ENCODE peak calls at places on chromosomes 6 and 20, in seven cellular contexts. S, A, G, N, D, K and E are unnamed samples.

GRCh38 chr6:9428416-9429172 is 986.3 kb downstream of the TFAP2A start:
- DNase-seq in S (no peak), A (peak; percentile 55), G (no peak), N (no peak), D (peak; percentile 27), K (no peak), E (no peak)

GRCh38 chr6:89667872-89668556 is 29.5 kb upstream of the LYRM2 start:
- DNase-seq in S (no peak), A (peak; percentile 56), G (no peak), N (no peak), D (peak; percentile 45), K (no peak), E (no peak)

GRCh38 chr6:308768-309167 is 16.5 kb downstream of the DUSP22 start:
- DNase-seq in S (no peak), A (no peak), G (no peak), N (no peak), D (no peak), K (no peak), E (no peak)

GRCh38 chr20:37915800-37916570 is 13.1 kb downstream of the VSTM2L start:
- DNase-seq in S (peak; percentile 38), A (no peak), G (no peak), N (no peak), D (no peak), K (no peak), E (no peak)

GRCh38 chr6:38039497-38039896 is 220.0 kb downstream of the ZFAND3 start:
- DNase-seq in S (no peak), A (peak; percentile 48), G (no peak), N (no peak), D (no peak), K (no peak), E (no peak)

GRCh38 chr20:14657231-14657630 is 319.8 kb upstream of the FLRT3 start:
- DNase-seq in S (no peak), A (no peak), G (peak; percentile 13), N (no peak), D (no peak), K (no peak), E (no peak)

GRCh38 chr20:19368351-19368750 is 155.9 kb downstream of the SLC24A3 start:
- DNase-seq in S (no peak), A (no peak), G (no peak), N (no peak), D (no peak), K (no peak), E (no peak)

GRCh38 chr20:59219206-59219605 is 55.6 kb downstream of the ZNF831 start:
- DNase-seq in S (no peak), A (no peak), G (no peak), N (no peak), D (no peak), K (no peak), E (no peak)

GRCh38 chr6:101208152-101208551 is 185.4 kb upstream of the GRIK2 start:
- DNase-seq in S (no peak), A (no peak), G (peak; percentile 38), N (no peak), D (no peak), K (no peak), E (no peak)

GRCh38 chr20:37994512-37994911 is 38.7 kb downstream of the TTI1 start:
- DNase-seq in S (no peak), A (peak; percentile 89), G (peak; percentile 69), N (no peak), D (peak; percentile 41), K (peak; percentile 20), E (no peak)

GRCh38 chr6:26022166-26022510 is 59.5 kb downstream of the TRIM38 start:
- DNase-seq in S (no peak), A (peak; percentile 84), G (peak; percentile 82), N (no peak), D (peak; percentile 80), K (peak; percentile 59), E (no peak)

GRCh38 chr6:49550413-49551125 is at the start of gene C6orf141:
- DNase-seq in S (no peak), A (peak; percentile 59), G (peak; percentile 64), N (peak; percentile 84), D (no peak), K (peak; percentile 83), E (peak; percentile 60)

GRCh38 chr6:110878751-110879539 is 4.4 kb downstream of the AMD1 start:
- DNase-seq in S (no peak), A (no peak), G (peak; percentile 56), N (no peak), D (peak; percentile 48), K (peak; percentile 29), E (no peak)

GRCh38 chr6:32718879-32719278 is 22.3 kb upstream of the HLA-DQA2 start:
- DNase-seq in S (no peak), A (no peak), G (no peak), N (no peak), D (no peak), K (no peak), E (no peak)

DNA sequence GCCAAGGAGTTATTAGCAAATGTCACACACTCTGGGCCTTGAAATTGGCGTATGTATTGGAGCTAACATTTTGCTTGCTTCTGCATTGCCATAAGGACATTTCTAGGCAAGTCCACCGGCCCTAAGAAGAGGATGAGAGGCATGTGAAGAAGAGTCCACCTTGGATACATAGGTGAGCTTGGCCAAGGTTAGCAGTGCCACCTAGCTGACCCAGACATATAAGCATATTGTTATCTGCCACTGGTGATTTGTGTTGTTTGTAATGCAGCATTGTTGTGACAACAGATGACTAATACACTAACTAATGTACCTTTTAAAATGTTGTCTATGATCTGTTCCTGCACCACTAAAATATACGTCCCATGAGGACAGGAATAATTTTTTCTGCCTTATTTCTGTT is 24.8 kb upstream of the HLA-DQA2 start:
- DNase-seq in S (no peak), A (no peak), G (no peak), N (no peak), D (no peak), K (no peak), E (no peak)
- TF ChIP-seq CTCF in S (no peak), A (no peak), G (no peak), N (no peak), D (no peak), K (no peak), E (no peak)

DNA sequence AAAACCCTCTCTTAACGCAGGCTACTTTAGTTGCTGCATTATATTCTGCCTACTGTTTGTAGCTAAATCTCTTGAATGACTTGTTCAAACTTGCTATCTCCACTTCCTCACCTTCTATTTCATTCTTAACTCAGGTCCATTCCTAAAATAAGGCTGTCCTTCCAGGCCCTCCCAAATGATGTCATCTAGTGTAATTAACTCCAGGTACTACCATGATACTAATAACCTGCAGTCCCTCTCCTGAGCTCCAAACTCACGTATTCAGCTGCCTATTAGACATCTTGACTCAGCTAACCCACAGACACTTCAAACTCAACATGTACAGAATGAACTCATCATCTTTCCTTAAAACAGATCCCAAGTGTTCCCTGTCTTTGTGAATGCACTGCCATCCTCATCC is 10.5 kb upstream of the TOP1 start:
- DNase-seq in S (no peak), A (no peak), G (no peak), N (no peak), D (no peak), K (no peak), E (no peak)
- TF ChIP-seq CTCF in S (no peak), A (no peak), G (no peak), N (no peak), D (no peak), K (no peak), E (no peak)

DNA sequence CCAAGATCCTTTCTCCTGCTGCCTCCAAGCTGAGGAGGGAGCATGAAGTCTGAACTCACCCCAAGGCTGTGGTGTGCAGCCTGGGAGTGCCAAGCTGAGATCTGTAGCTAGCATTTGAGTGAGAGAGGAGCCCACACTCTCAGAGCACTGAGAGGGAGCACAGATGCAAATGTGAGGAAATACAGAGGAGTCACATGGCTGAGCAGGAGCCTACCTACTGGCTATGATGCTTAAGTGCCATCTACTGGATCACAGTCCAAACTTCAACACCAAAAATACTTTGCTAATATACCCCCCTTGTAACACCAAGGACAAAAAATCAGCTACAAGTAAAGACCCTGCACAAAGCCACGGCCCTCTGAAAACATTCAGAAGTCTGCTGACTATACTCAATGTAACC is 94.4 kb upstream of the IMPG1 start:
- DNase-seq in S (no peak), A (no peak), G (no peak), N (no peak), D (no peak), K (no peak), E (no peak)
- TF ChIP-seq CTCF in S (no peak), A (no peak), G (no peak), N (no peak), D (no peak), K (no peak), E (no peak)

DNA sequence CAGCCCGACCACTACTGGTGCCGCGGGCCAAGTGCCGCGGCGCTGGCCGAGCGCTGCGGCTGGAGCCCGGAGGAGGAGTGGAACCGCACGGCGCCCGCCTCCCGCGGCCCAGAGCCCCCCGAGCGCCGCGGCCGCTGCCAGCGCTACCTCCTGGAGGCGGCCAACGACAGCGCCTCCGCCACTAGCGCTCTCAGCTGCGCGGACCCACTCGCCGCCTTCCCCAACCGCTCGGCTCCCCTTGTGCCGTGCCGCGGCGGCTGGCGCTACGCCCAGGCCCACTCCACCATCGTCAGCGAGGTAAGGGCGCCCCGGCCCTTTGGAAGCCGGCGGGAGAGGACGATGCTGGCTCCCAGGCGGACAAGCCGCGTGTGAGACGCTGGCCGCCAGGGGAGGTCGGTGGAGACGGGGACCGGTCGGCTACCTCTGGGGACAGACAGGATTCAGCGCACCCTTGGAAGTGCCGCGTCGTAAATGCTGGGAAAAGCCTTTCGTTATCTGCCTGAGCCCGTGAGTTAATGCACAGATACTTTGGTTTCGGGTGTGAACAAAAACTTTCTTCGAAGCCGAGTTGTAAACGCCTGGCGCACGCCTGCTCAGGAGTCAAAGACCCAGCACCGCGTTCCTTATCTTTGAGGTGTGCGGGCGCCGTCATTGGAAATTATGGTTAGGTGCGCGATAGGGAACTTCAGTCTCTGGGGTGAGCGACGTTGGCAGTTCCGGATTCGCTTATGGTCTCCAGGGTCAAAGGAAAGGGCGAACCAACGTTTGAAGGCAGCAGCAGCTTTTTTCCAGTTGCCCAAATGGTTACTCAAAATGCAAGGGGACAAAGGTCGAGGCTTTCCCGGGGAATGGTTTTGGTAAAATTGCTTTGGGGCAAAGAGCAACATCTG is 619 bp downstream of the SLC22A3 start:
- DNase-seq in S (no peak), A (peak; percentile 44), G (peak; percentile 60), N (peak; percentile 81), D (no peak), K (peak; percentile 58), E (peak; percentile 31)
- TF ChIP-seq CTCF in S (no peak), A (no peak), G (no peak), N (no peak), D (no peak), K (no peak), E (no peak)

DNA sequence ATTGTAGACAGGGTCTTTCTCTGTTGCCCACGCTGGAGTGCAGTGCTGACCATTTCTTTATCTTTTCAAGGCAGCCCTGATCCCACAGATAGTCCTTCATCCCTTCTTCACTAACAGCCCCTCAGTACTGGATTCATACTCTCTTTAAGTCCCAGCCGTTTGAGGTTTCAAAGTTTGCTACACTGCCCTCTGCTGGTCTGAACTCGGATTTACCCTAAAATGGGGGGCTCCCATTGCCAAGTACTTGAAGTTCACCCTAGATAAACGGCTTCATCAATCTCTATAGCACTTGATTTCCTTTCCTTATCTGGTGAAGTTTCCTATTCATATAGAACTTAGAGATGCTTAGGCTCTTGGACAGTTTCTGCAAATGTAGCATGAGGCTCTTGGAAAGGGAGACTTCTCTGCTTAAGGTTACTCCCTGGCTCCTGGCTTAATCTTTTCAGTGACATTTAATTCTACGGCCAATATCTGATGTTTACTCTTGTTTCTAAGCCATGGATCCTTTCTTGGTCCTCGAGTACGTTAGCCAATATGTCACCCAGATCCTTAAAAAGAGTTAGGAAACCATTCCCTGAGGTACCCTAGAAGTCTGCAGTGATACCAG is 21.4 kb upstream of the PREP start:
- DNase-seq in S (no peak), A (peak; percentile 42), G (peak; percentile 69), N (no peak), D (peak; percentile 57), K (peak; percentile 58), E (no peak)
- TF ChIP-seq CTCF in S (peak; percentile 74), A (peak; percentile 65), G (peak; percentile 69), N (peak; percentile 67), D (peak; percentile 77), K (peak; percentile 64), E (peak; percentile 65)

GRCh38 chr6:163483107-163483506 is 68.6 kb downstream of the QKI start:
- DNase-seq in S (no peak), A (no peak), G (no peak), N (no peak), D (no peak), K (no peak), E (no peak)
- TF ChIP-seq CTCF in S (no peak), A (no peak), G (no peak), N (no peak), D (no peak), K (no peak), E (no peak)